ENCODE peak calls at places on chromosome 13, in four cellular contexts. I, Y, N and K are unnamed samples.

GRCh38 chr13:67736646-67737420 is 506.7 kb upstream of the PCDH9 start:
- DNase-seq in Y (peak; percentile 68), I (no peak), N (no peak), K (peak; percentile 5)

GRCh38 chr13:34578917-34579316 is 363.2 kb upstream of the NBEA start:
- DNase-seq in I (no peak), Y (no peak), N (no peak), K (no peak)

GRCh38 chr13:39688699-39689405 is 33.4 kb downstream of the COG6 start:
- DNase-seq in N (no peak), Y (peak; percentile 54), I (no peak), K (no peak)

GRCh38 chr13:37806666-37807065 is 62.9 kb downstream of the TRPC4 start:
- DNase-seq in Y (no peak), I (no peak), N (no peak), K (no peak)

GRCh38 chr13:73171242-73171641 is 112.4 kb downstream of the KLF5 start:
- DNase-seq in I (no peak), N (no peak), Y (no peak), K (no peak)

GRCh38 chr13:35966024-35966423 is 165.2 kb downstream of the DCLK1 start:
- DNase-seq in I (no peak), N (no peak), Y (no peak), K (no peak)

GRCh38 chr13:83827338-83827737 is 54.9 kb downstream of the SLITRK1 start:
- DNase-seq in I (no peak), Y (no peak), N (no peak), K (no peak)

GRCh38 chr13:30388401-30389283 is 33.7 kb upstream of the UBE2L5 start:
- DNase-seq in N (no peak), I (peak; percentile 56), Y (peak; percentile 89), K (no peak)

GRCh38 chr13:72126424-72126823 is 259.4 kb upstream of the DACH1 start:
- DNase-seq in N (no peak), I (no peak), Y (no peak), K (no peak)

GRCh38 chr13:45310341-45311138 is 30.4 kb downstream of the TPT1 start:
- DNase-seq in Y (no peak), I (no peak), N (no peak), K (no peak)

GRCh38 chr13:33934343-33934742 is 116.4 kb downstream of the RFC3 start:
- DNase-seq in I (no peak), N (no peak), Y (no peak), K (no peak)

GRCh38 chr13:30618186-30618937 is 642 bp downstream of the USPL1 start:
- DNase-seq in Y (no peak), I (peak; percentile 44), N (no peak), K (no peak)

GRCh38 chr13:96020155-96020575 is 33.0 kb downstream of the UGGT2 start:
- DNase-seq in N (no peak), I (no peak), Y (peak; percentile 67), K (peak; percentile 75)

GRCh38 chr13:81639984-81640582 is 1299.2 kb upstream of the SPRY2 start:
- DNase-seq in N (no peak), I (no peak), Y (no peak), K (peak; percentile 20)

GRCh38 chr13:113453962-113454361 is 674 bp upstream of the ADPRHL1 start:
- DNase-seq in N (no peak), Y (no peak), I (no peak), K (no peak)

GRCh38 chr13:65504213-65504612 is 1725.9 kb downstream of the PCDH9 start:
- DNase-seq in Y (no peak), N (no peak), I (no peak), K (no peak)

GRCh38 chr13:33849211-33849610 is 31.3 kb downstream of the RFC3 start:
- DNase-seq in Y (no peak), I (no peak), N (no peak), K (no peak)

GRCh38 chr13:45370922-45371406 is 30.0 kb upstream of the TPT1 start:
- DNase-seq in I (peak; percentile 83), N (peak; percentile 71), Y (peak; percentile 84), K (peak; percentile 64)

GRCh38 chr13:72151241-72151640 is 284.2 kb upstream of the DACH1 start:
- DNase-seq in I (no peak), Y (no peak), N (no peak), K (no peak)

GRCh38 chr13:67275351-67275989 is 45.3 kb upstream of the PCDH9 start:
- DNase-seq in Y (no peak), I (no peak), N (no peak), K (no peak)

GRCh38 chr13:94459116-94459515 is 20.4 kb downstream of the DCT start:
- DNase-seq in I (no peak), Y (no peak), N (no peak), K (no peak)

GRCh38 chr13:39765801-39766463 is 110.5 kb downstream of the COG6 start:
- DNase-seq in N (no peak), I (peak; percentile 57), Y (no peak), K (peak; percentile 44)

GRCh38 chr13:112444001-112444311 is 67.8 kb downstream of the SPACA7 start:
- DNase-seq in N (no peak), I (peak; percentile 41), Y (peak; percentile 42), K (peak; percentile 80)

GRCh38 chr13:33312150-33312908 is 26.8 kb upstream of the STARD13 start:
- DNase-seq in N (no peak), I (no peak), Y (peak; percentile 37), K (no peak)

GRCh38 chr13:71866173-71867091 is 572 bp downstream of the DACH1 start:
- DNase-seq in N (peak; percentile 51), I (peak; percentile 10), Y (no peak), K (peak; percentile 54)

GRCh38 chr13:29496241-29496712 is 99.2 kb downstream of the SLC7A1 start:
- DNase-seq in N (no peak), Y (no peak), I (peak; percentile 57), K (peak; percentile 96)

GRCh38 chr13:40974460-40975407 is 44.4 kb downstream of the ELF1 start:
- DNase-seq in I (no peak), Y (peak; percentile 66), N (no peak), K (peak; percentile 36)

GRCh38 chr13:110914293-110915056 is 394 bp downstream of the ANKRD10 start:
- DNase-seq in I (peak; percentile 87), Y (peak; percentile 74), N (no peak), K (peak; percentile 80)

GRCh38 chr13:42048323-42048624 is 174 bp upstream of the DGKH start:
- DNase-seq in Y (no peak), I (no peak), N (no peak), K (no peak)

GRCh38 chr13:42049454-42049780 is 969 bp downstream of the DGKH start:
- DNase-seq in I (no peak), Y (no peak), N (no peak), K (no peak)

GRCh38 chr13:42046448-42046847 is 2.0 kb upstream of the DGKH start:
- DNase-seq in Y (no peak), N (no peak), I (no peak), K (no peak)

GRCh38 chr13:42047561-42048322 is 706 bp upstream of the DGKH start:
- DNase-seq in N (peak; percentile 54), I (peak; percentile 56), Y (peak; percentile 70), K (peak; percentile 38)

DNA sequence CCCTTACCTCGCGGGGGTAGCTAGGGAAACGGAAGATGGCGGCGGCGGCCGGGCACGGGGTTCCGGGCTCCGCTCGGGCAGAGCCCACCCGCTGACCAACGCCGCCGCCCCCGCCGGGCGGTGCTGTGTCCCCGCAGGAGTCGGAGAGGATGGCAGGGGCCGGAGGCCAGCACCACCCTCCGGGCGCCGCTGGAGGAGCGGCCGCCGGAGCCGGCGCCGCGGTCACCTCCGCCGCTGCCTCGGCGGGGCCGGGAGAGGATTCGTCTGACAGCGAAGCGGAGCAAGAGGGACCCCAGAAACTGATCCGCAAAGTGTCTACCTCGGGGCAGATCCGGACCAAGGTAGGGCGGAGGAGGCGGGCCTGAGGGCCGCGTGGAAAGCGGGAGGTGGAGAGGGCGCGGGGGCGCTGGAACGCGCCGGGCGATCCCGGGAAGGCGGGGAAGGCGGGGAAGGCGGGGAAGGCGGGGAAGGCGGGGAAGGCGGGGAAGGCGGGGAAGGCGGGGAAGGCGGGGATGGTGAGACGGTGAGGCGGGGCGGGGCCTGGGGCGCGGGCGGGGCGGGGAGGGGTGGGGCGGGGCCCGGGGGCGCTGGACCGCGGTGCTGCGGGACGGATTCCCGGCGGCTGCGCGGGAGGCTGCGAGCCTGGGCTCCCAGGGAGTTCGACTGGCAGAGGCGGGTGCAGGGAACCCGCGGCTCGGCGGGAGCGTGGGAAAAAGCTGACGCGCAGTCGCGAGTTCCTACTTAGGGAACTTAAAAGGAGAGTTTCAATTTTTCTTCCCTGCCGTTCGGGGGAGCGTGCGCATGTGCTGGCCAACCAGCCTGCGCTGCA is at the start of gene DGKH:
- DNase-seq in N (peak; percentile 84), I (peak; percentile 88), Y (peak; percentile 78), K (peak; percentile 81)
- TF ChIP-seq POLR2A in N (peak; percentile 22), I (no peak), Y (peak; percentile 39), K (no peak)

GRCh38 chr13:76882431-76882830 is 3.8 kb downstream of the KCTD12 start:
- DNase-seq in N (no peak), Y (no peak), I (no peak), K (no peak)
- TF ChIP-seq POLR2A in N (no peak), Y (no peak), I (no peak), K (peak; percentile 43)

DNA sequence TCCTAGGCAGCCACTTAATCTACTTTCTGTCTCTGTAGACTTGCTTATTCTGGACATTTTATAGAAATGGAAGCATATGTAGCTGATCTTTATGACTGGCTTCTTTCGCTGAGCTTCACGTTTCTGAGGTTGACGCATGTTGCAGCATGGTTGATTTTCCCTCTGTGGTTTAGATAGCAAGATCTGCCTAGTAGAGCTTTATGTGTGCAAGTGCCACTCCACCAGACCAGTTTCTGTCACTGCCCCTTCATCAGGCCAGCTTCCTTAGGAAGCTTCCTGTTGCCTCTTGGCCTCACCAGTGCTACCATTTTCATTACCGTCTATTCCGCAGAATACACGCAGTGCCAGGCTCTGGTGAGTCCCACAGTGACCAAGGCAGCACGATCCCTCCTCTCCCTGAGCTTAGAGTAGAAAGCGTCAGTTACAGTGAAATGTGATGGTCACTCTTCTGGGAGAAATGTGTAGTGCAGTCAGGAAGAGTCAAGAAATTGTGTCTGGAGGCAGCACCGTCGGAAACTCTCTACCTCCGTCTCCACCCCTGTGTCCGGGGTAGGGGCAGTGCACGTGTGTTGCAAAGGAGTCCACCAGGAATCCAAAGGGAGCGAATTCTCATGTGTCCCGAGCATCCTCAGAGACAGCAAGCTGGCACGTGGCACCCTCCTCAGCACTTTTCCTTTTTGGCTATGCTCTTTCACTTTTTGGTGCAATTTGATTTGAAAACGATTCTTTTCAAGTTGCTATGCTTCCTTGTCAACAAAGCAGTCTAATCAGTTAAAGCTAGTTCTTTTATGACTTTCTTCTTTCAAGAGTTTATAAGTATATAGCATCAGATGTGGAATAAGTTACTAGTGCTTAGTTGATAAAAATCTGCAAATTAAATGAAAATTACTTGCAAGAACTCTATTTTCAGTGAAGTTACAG is 45.4 kb upstream of the GPR183 start:
- DNase-seq in Y (no peak), N (no peak), I (no peak), K (no peak)
- TF ChIP-seq POLR2A in Y (no peak), N (no peak), I (no peak), K (no peak)

DNA sequence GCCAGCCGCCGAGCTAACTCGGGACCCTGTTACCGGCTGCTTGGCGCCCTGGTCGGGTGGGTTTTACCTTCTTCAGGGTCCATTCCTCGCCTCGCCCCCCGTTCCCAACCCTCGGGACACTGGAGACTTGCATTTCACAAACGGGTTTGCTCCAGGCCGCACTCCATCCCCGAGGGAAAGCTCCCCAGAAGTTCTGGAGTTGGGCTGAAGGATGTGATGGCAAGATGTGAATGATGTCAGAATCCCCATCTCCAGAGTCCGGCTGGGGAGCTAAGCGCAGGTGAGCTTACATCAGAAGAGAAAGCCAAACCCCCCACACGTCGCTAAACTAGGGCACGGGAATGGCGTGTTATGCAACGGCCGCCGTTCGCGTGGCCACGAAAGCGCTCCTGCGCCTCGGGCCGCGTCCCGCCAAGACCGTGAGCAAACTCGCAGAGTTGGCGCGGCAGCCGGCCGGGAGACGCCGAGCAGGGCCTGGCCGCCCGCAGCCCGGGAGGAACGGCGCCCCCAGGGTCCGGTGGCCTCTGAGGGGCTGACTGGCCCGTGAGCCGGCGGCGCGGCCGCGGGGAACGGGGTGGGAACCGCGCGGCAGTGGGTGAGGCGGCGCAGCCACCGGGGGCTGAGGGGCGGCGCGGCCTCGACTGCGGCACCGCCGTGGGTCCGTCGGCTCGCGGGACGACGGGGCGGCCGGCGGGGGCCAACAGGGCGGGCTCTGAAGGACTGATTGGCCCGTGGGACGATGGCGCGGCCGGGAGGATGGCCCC is 1.1 kb downstream of the LATS2 start:
- DNase-seq in I (peak; percentile 65), Y (peak; percentile 51), N (no peak), K (peak; percentile 49)
- TF ChIP-seq POLR2A in I (peak; percentile 36), Y (no peak), N (no peak), K (peak; percentile 39)